ENCODE peak calls at places on chromosomes 1 and 21, in four cellular contexts. J is mucosa of descending colon, L is brain microvascular endothelial cell, G is MM.1S. W is an unnamed sample. For H3K36me3, the result is how much of the 10 kb centered on the place peaks cover.

GRCh38 chr1:53303651-53304515 is 24.0 kb downstream of the LRP8 start:
- DNase-seq in J (no peak), L (no peak), G (no peak), W (no peak)

GRCh38 chr1:14067036-14067435 is 367.0 kb downstream of the PRDM2 start:
- DNase-seq in J (no peak), L (no peak), G (no peak), W (no peak)

GRCh38 chr1:64136749-64137568 is 66.5 kb upstream of the UBE2U start:
- DNase-seq in J (peak), L (peak), G (peak), W (peak)

GRCh38 chr1:64133036-64133435 is 70.4 kb upstream of the UBE2U start:
- DNase-seq in J (no peak), L (peak), G (no peak), W (peak)

GRCh38 chr1:160981584-160982411 is 27.2 kb upstream of the ITLN2 start:
- DNase-seq in J (no peak), L (no peak), G (no peak), W (no peak)

GRCh38 chr1:118047006-118047649 is 117.6 kb downstream of the WDR3 start:
- DNase-seq in J (no peak), L (no peak), G (no peak), W (no peak)

GRCh38 chr1:213393860-213394259 is 342.8 kb downstream of the RPS6KC1 start:
- DNase-seq in J (no peak), L (no peak), G (no peak), W (no peak)

GRCh38 chr1:44714944-44715571 is 15.9 kb downstream of the RNU5D-1 start:
- DNase-seq in J (peak), L (peak), G (peak), W (peak)

GRCh38 chr1:151475175-151475574 is 15.9 kb upstream of the POGZ start:
- DNase-seq in J (no peak), L (no peak), G (peak), W (peak)

GRCh38 chr1:65469889-65470340 is 49.4 kb downstream of the LEPR start:
- DNase-seq in J (no peak), L (peak), G (no peak), W (no peak)

GRCh38 chr1:61284933-61285332 is 202.6 kb downstream of the NFIA start:
- DNase-seq in J (no peak), L (no peak), G (no peak), W (no peak)

GRCh38 chr1:84722794-84723193 is 32.5 kb upstream of the SSX2IP start:
- DNase-seq in J (no peak), L (no peak), G (no peak), W (no peak)

GRCh38 chr1:18583326-18583941 is 47.2 kb upstream of the PAX7 start:
- DNase-seq in J (peak), L (no peak), G (no peak), W (no peak)

GRCh38 chr1:235050911-235051360 is 77.7 kb downstream of the TOMM20 start:
- DNase-seq in J (no peak), L (peak), G (no peak), W (peak)

GRCh38 chr21:33301632-33302002 is 23.2 kb upstream of the IFNAR1 start:
- DNase-seq in J (no peak), L (no peak), G (no peak), W (no peak)

GRCh38 chr1:172960019-172960418 is 90.7 kb downstream of the TNFSF18 start:
- DNase-seq in J (no peak), L (no peak), G (no peak), W (no peak)

GRCh38 chr1:201916649-201917249 is 28.1 kb downstream of the SHISA4 start:
- DNase-seq in J (peak), L (peak), G (peak), W (peak)

GRCh38 chr1:45317163-45317562 is 9.5 kb upstream of the HPDL start:
- DNase-seq in J (no peak), L (no peak), G (no peak), W (no peak)

GRCh38 chr1:235011599-235012435 is 116.8 kb downstream of the TOMM20 start:
- DNase-seq in J (peak), L (peak), G (peak), W (peak)

GRCh38 chr21:32572574-32573420 is 12.5 kb downstream of the TCP10L start:
- DNase-seq in J (peak), L (no peak), G (no peak), W (peak)

GRCh38 chr1:211944733-211945500 is 90.4 kb downstream of the INTS7 start:
- DNase-seq in J (peak), L (no peak), G (no peak), W (peak)

GRCh38 chr1:162994921-162995320 is 74.2 kb upstream of the RGS4 start:
- DNase-seq in J (no peak), L (no peak), G (no peak), W (no peak)

GRCh38 chr1:202286622-202287097 is 55.1 kb downstream of the UBE2T start:
- DNase-seq in J (no peak), L (no peak), G (no peak), W (no peak)

GRCh38 chr1:195275688-195276087 is 1332.6 kb downstream of the KCNT2 start:
- DNase-seq in J (no peak), L (no peak), G (peak), W (no peak)

GRCh38 chr21:28821276-28822063 is 171.2 kb downstream of the LTN1 start:
- DNase-seq in J (no peak), L (no peak), G (no peak), W (no peak)

GRCh38 chr21:41142051-41142795 is 25.7 kb upstream of the BACE2 start:
- DNase-seq in J (no peak), L (peak), G (no peak), W (peak)

GRCh38 chr1:234495231-234495990 is 16.4 kb upstream of the TARBP1 start:
- DNase-seq in J (no peak), L (peak), G (peak), W (peak)

GRCh38 chr1:175792126-175792525 is 48.7 kb upstream of the TNR start:
- DNase-seq in J (no peak), L (no peak), G (no peak), W (no peak)

GRCh38 chr1:8517579-8518489 is 199.9 kb downstream of the SLC45A1 start:
- DNase-seq in J (no peak), L (no peak), G (no peak), W (no peak)

GRCh38 chr1:24925082-24925779 is 4.8 kb downstream of the RUNX3 start:
- DNase-seq in J (peak), L (no peak), G (no peak), W (no peak)

GRCh38 chr1:98931134-98931835 is 73.4 kb downstream of the PLPPR5 start:
- DNase-seq in J (no peak), L (no peak), G (no peak), W (peak)

GRCh38 chr1:116504308-116505156 is 66.3 kb downstream of the CD58 start:
- DNase-seq in J (peak), L (peak), G (peak), W (peak)

DNA sequence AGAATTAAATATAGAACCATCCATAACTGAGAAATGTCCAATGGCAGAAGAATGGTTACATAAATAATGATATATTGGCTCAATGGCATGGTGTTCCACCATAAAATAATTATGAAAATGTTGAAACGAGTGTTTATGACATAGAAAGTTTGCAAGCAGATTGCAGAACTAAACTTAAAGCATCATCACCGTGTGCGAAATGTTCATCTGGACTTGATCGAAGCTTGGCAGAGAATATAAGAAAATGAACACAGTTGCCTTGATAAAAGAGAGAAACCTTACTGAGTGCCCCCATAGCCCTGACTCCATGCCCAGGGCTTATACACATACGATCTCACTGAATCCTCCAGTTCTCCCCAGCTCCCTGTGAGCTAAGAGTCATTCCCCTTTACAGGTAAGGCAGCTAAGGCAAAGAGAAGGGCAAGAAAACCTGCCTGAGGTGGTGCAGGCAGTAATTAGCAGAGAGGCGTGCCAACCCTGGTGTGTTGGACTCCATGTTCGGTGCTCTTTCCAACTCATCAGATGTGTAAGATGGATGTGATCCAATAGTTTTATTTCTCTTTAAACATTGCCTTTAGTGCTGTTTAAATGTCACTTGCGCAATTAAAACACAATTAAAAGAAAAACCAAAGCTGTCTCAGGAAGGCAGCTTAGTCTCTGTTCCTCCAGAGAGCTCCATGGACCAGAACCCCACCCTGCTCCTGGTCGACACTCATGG is 21.8 kb upstream of the SPOCD1 start:
- DNase-seq in J (peak), L (no peak), G (no peak), W (no peak)
- H3K4me3 ChIP-seq in J (no peak), L (no peak), G (no peak), W (no peak)

DNA sequence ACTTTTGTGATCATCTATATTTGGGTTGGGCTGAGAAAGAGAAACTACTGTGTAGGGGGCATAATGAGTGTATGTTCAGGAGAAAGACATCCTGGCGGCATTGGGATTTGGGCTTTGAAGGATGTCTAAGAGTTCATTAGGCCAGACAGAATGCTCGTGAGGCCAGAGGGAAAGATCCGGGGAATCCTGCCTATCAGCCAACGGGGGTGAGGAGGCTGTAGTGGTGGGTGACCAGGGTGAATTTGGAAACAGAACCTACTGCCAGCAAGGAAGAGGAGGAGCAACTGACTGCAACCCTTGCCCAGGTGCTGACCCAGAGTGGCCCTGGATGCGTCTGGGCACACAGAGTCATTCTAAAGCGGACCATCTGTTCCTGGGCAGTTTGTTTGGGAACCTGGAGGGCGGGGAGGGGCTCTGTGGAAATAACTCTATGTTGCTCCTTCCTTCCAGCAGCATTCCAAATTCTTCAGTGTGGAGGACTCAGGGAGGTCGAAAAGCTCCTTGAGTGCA is 56.9 kb upstream of the ECE1 start:
- DNase-seq in J (no peak), L (no peak), G (no peak), W (no peak)
- TF ChIP-seq CTCF in J (no peak), L (no peak), G (no peak), W (no peak)

GRCh38 chr1:29632436-29633270 is 396.3 kb downstream of the PTPRU start:
- DNase-seq in J (no peak), L (no peak), G (no peak), W (no peak)
- H3K36me3 ChIP-seq in J (under half), L (under half), G (under half), W (under half)

GRCh38 chr1:115077286-115077983 is 11.9 kb downstream of the TSPAN2 start:
- DNase-seq in J (no peak), L (no peak), G (no peak), W (no peak)

GRCh38 chr1:115077984-115078330 is 11.3 kb downstream of the TSPAN2 start:
- DNase-seq in J (no peak), L (no peak), G (no peak), W (no peak)

GRCh38 chr1:115074839-115075534 is 14.3 kb downstream of the TSPAN2 start:
- DNase-seq in J (no peak), L (no peak), G (no peak), W (no peak)

GRCh38 chr1:115078708-115079107 is 10.6 kb downstream of the TSPAN2 start:
- DNase-seq in J (no peak), L (no peak), G (peak), W (no peak)

DNA sequence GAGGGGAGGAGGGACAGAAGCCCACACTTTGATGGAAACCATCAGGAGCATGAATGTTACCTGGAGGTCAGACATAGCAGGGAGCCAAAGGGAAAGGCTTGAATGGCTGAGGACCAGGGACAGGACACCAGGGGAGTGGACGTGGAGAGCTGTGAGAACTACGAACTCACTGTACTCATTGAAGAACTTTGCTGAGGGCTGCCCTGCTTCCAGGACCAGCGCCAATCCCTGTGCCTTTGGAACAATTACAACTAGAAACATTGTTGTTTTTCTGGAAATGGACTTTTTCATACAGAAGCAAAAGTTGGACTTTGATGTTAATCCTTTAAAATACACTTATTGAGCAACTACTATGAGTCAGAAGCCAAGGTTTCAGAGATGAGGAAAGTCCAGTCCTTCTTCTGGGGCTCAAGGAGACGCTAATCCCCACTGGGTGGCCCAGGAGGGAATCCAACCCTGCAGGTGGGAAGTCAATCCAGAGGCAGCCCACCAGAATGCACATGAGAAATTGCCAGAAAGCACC is 12.9 kb downstream of the TSPAN2 start:
- DNase-seq in J (no peak), L (no peak), G (no peak), W (peak)
- H3K4me3 ChIP-seq in J (no peak), L (no peak), G (no peak), W (no peak)

DNA sequence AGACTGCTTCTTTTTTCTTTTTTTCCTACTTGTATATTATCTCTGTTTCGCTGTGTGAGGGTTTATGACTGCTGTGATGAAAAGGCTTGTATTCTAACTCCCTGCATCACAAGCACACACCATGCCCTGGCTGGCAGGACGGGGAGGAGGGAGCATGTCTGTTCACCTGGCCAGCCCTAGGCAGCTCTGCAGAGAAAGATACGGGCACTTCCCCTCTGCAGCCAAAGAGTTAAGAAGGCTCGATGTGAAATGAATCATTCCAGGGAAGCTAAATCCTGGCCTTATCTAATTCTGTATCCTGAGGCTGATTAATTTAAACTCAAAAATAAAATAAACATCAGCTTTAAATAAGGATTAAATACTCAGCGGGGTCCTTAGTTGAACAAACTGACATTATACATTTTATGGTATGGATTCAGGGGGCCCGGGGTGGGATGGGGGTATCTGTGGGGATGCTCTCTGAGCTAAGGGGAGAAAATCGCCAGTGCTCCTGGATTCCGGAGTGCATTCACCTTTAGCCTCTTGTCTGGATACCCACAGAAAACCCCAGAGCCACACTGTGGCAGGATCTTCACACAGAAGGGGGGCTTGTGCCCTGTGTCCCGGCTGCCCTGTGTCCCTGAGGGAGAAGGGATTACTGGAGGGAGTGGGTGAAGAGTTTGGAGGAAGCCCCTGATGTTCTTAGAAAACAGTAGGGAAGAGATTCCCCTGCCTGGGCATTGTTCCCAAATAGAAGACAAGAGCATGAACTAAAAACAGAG is 321.5 kb downstream of the NPHP4 start:
- DNase-seq in J (no peak), L (no peak), G (no peak), W (no peak)
- TF ChIP-seq CTCF in J (no peak), L (no peak), G (no peak), W (no peak)

GRCh38 chr1:15768388-15768787 is 9.8 kb downstream of the FBLIM1 start:
- DNase-seq in J (no peak), L (no peak), G (no peak), W (no peak)
- H3K36me3 ChIP-seq in J (under half), L (half or more), G (under half), W (under half)

DNA sequence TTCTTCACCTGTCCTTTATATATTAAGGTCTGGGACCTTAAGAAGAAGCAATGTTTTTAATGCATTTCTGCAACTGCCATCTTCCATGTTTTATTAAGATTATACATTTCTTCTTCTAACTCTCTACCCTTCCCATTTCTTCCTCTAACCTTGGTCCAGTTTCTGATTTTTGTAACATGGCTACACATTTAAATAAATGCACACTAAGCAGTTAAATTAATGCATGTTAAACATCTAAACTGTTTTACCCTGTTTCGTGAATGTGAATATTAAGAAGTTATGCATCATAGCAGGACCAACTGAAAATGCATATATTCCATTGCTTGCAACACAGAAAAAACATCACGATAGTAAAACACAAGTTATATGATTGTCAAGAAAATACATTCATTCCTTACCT is 3.7 kb downstream of the BRINP3 start:
- DNase-seq in J (no peak), L (no peak), G (no peak), W (no peak)
- H3K4me3 ChIP-seq in J (peak), L (no peak), G (no peak), W (no peak)

GRCh38 chr1:203840208-203840808 is 21.1 kb upstream of the SNRPE start:
- DNase-seq in J (no peak), L (no peak), G (no peak), W (no peak)

GRCh38 chr1:203839081-203839480 is 22.3 kb upstream of the SNRPE start:
- DNase-seq in J (no peak), L (peak), G (no peak), W (no peak)

DNA sequence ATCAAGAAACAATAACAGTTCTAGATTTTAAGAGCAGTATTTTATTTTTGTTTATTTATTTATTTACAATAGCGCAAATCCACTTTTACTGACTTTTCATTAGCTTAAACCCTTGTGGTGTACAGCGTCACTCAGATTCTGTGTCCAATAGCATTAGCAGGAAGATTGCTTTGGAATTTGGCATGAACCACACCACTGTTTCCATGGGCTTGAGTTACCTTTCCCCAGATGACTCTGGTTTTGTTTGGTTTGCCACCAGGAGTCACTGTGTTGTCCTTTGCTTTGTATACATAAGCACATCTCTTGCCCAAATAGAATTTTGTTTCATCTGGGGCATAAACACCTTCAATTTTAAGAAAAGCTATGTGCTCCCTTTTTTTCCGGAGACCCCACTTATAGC is 25.9 kb upstream of the SNRPE start:
- DNase-seq in J (no peak), L (no peak), G (no peak), W (no peak)
- TF ChIP-seq CTCF in J (no peak), L (no peak), G (peak), W (no peak)

DNA sequence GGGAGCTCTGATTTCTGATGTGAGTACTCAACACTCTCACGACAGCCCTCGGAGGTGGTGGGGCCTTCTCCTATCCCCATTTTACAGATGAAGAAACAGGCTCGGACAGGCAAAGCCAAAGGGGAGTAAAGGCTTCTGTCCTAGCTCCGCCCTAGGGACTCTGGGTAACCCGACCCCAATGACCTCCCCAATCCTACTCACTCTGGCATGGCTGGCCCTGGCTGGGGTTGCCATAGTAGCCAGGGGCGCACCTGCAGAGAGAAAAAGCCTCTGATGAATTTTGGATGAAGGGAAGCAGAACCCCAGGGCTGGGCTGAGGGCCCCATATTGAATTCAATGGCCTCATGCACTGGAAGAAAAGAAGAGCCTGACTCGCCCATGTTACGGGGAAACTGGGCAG is 61.1 kb downstream of the LDLRAD2 start:
- DNase-seq in J (no peak), L (no peak), G (no peak), W (no peak)
- H3K36me3 ChIP-seq in J (under half), L (half or more), G (under half), W (half or more)

W was measured in bronchial epithelial cell.